ENCODE peak calls at places on chromosome 3, in seven cellular contexts. Z is SHP77; U is DMS 273 treated with DMSO at 0.1 percent for 48 hours; W is SIG-M5; O is HS-5; T is fibroblast of lung; S is activated naive CD4-positive, alpha-beta T cell treated with Interleukin-2 at 50 U/mL for 16 hours. I is an unnamed sample.

GRCh38 chr3:11638669-11639402 is 4.9 kb downstream of the VGLL4 start:
- DNase-seq in Z (no peak), U (no peak), W (no peak), O (no peak), T (no peak), S (no peak), I (no peak)

GRCh38 chr3:184372911-184373310 is 5.1 kb downstream of the THPO start:
- DNase-seq in Z (no peak), U (no peak), W (no peak), O (no peak), T (no peak), S (no peak), I (no peak)

GRCh38 chr3:193488741-193489140 is 66.0 kb downstream of the ATP13A4 start:
- DNase-seq in Z (no peak), U (no peak), W (no peak), O (no peak), T (no peak), S (no peak), I (no peak)

GRCh38 chr3:31170932-31171670 is 276.6 kb upstream of the GADL1 start:
- DNase-seq in Z (no peak), U (no peak), W (no peak), O (peak; percentile 32), T (peak; percentile 73), S (no peak), I (no peak)

GRCh38 chr3:14764331-14765064 is 54.3 kb upstream of the FGD5 start:
- DNase-seq in Z (no peak), U (no peak), W (no peak), O (no peak), T (peak; percentile 4), S (no peak), I (no peak)

GRCh38 chr3:48157950-48158376 is 30.3 kb downstream of the CDC25A start:
- DNase-seq in Z (peak; percentile 7), U (no peak), W (no peak), O (no peak), T (peak; percentile 77), S (peak; percentile 47), I (no peak)

GRCh38 chr3:123344175-123344908 is 104.5 kb downstream of the ADCY5 start:
- DNase-seq in Z (no peak), U (no peak), W (no peak), O (peak; percentile 8), T (peak; percentile 62), S (no peak), I (no peak)

GRCh38 chr3:38027466-38028465 is 1.7 kb downstream of the PLCD1 start:
- DNase-seq in Z (no peak), U (no peak), W (no peak), O (no peak), T (no peak), S (no peak), I (no peak)

GRCh38 chr3:38207262-38208003 is 42.1 kb downstream of the OXSR1 start:
- DNase-seq in Z (no peak), U (no peak), W (no peak), O (no peak), T (no peak), S (no peak), I (no peak)

GRCh38 chr3:183312433-183312832 is 59.4 kb downstream of the B3GNT5 start:
- DNase-seq in Z (no peak), U (no peak), W (no peak), O (no peak), T (no peak), S (no peak), I (no peak)

GRCh38 chr3:121482651-121483050 is 63.1 kb downstream of the POLQ start:
- DNase-seq in Z (no peak), U (no peak), W (no peak), O (peak; percentile 79), T (peak; percentile 81), S (no peak), I (no peak)

GRCh38 chr3:40876019-40876418 is 323.3 kb upstream of the CTNNB1 start:
- DNase-seq in Z (no peak), U (no peak), W (no peak), O (no peak), T (no peak), S (no peak), I (no peak)

GRCh38 chr3:24185738-24186384 is 240.8 kb downstream of the NR1D2 start:
- DNase-seq in Z (peak; percentile 33), U (no peak), W (no peak), O (peak; percentile 32), T (peak; percentile 77), S (peak; percentile 2), I (no peak)

GRCh38 chr3:183537295-183537730 is 18.2 kb downstream of the KLHL6 start:
- DNase-seq in Z (no peak), U (no peak), W (peak; percentile 94), O (no peak), T (no peak), S (no peak), I (peak; percentile 34)

GRCh38 chr3:169667710-169668080 is 4.2 kb upstream of the MECOM start:
- DNase-seq in Z (no peak), U (no peak), W (no peak), O (no peak), T (no peak), S (no peak), I (no peak)

GRCh38 chr3:169744332-169745054 is 20.4 kb downstream of the TERC start:
- DNase-seq in Z (no peak), U (peak; percentile 42), W (no peak), O (no peak), T (peak; percentile 77), S (no peak), I (no peak)

GRCh38 chr3:58474348-58474911 is 17.5 kb upstream of the KCTD6 start:
- DNase-seq in Z (no peak), U (no peak), W (peak; percentile 66), O (no peak), T (no peak), S (no peak), I (no peak)

GRCh38 chr3:29335438-29335837 is 54.6 kb downstream of the RBMS3 start:
- DNase-seq in Z (peak; percentile 20), U (peak; percentile 67), W (no peak), O (peak; percentile 93), T (peak; percentile 98), S (no peak), I (no peak)

GRCh38 chr3:23811117-23811487 is 5.3 kb downstream of the UBE2E1 start:
- DNase-seq in Z (no peak), U (no peak), W (no peak), O (no peak), T (peak; percentile 18), S (no peak), I (no peak)

GRCh38 chr3:138049157-138049919 is 39.4 kb downstream of the CLDN18 start:
- DNase-seq in Z (no peak), U (no peak), W (no peak), O (peak; percentile 80), T (peak; percentile 51), S (no peak), I (no peak)

GRCh38 chr3:56869157-56869889 is 67.6 kb upstream of the ARHGEF3 start:
- DNase-seq in Z (peak; percentile 11), U (no peak), W (no peak), O (no peak), T (peak; percentile 10), S (no peak), I (no peak)

GRCh38 chr3:96863129-96863740 is 48.8 kb downstream of the EPHA6 start:
- DNase-seq in Z (peak; percentile 44), U (peak; percentile 5), W (no peak), O (peak; percentile 11), T (peak; percentile 21), S (no peak), I (no peak)